ENCODE peak calls at places on chromosomes 7 and 10, in four cellular contexts. Q is mammary epithelial cell, I is AG09319, P is HCT116. C is an unnamed sample.

GRCh38 chr7:116161733-116162132 is 48.6 kb upstream of the TES start:
- DNase-seq in Q (no peak), P (no peak), I (no peak), C (no peak)

GRCh38 chr10:20855398-20856038 is 41.6 kb downstream of the NEBL start:
- DNase-seq in P (no peak), Q (no peak), I (no peak), C (peak; percentile 54)

GRCh38 chr10:5284311-5285057 is 80.3 kb upstream of the UCN3 start:
- DNase-seq in I (peak; percentile 25), Q (peak; percentile 23), P (no peak), C (peak; percentile 78)

GRCh38 chr10:69662901-69663300 is 32.9 kb downstream of the FAM241B start:
- DNase-seq in Q (no peak), I (no peak), P (no peak), C (no peak)

GRCh38 chr10:31374146-31374696 is 55.2 kb downstream of the ZEB1 start:
- DNase-seq in Q (no peak), I (no peak), P (no peak), C (no peak)

GRCh38 chr7:11716185-11716584 is 115.8 kb downstream of the THSD7A start:
- DNase-seq in Q (peak; percentile 3), I (no peak), P (peak; percentile 16), C (peak; percentile 75)

GRCh38 chr10:132577350-132578005 is 39.9 kb downstream of the INPP5A start:
- DNase-seq in Q (no peak), I (no peak), P (no peak), C (peak; percentile 20)

GRCh38 chr7:46291064-46291463 is 370.0 kb upstream of the IGFBP3 start:
- DNase-seq in P (no peak), Q (peak; percentile 96), I (no peak), C (peak; percentile 85)

GRCh38 chr10:34507217-34507616 is 307.9 kb downstream of the PARD3 start:
- DNase-seq in I (no peak), Q (no peak), P (no peak), C (no peak)

GRCh38 chr7:8639668-8640067 is 206.3 kb downstream of the NXPH1 start:
- DNase-seq in Q (no peak), P (no peak), I (no peak), C (no peak)

GRCh38 chr7:96998765-96999164 is 6.6 kb upstream of the DLX6 start:
- DNase-seq in Q (no peak), P (no peak), I (no peak), C (no peak)

GRCh38 chr10:120963587-120964220 is 112.5 kb downstream of the WDR11 start:
- DNase-seq in I (no peak), P (no peak), Q (no peak), C (no peak)

GRCh38 chr10:19426039-19426438 is 377.4 kb downstream of the MALRD1 start:
- DNase-seq in P (no peak), I (no peak), Q (no peak), C (no peak)

GRCh38 chr7:95859434-95859833 is 87.1 kb downstream of the DYNC1I1 start:
- DNase-seq in Q (peak; percentile 59), I (no peak), P (no peak), C (no peak)

GRCh38 chr7:23545493-23545892 is 13.7 kb upstream of the TRA2A start:
- DNase-seq in P (no peak), Q (no peak), I (no peak), C (no peak)

GRCh38 chr7:23542752-23543151 is 11.0 kb upstream of the TRA2A start:
- DNase-seq in I (no peak), Q (no peak), P (no peak), C (no peak)

GRCh38 chr7:23544913-23545354 is 13.2 kb upstream of the TRA2A start:
- DNase-seq in Q (peak; percentile 39), I (no peak), P (peak; percentile 69), C (peak; percentile 75)

GRCh38 chr7:23547662-23548061 is 15.9 kb upstream of the TRA2A start:
- DNase-seq in P (no peak), I (no peak), Q (no peak), C (no peak)

DNA sequence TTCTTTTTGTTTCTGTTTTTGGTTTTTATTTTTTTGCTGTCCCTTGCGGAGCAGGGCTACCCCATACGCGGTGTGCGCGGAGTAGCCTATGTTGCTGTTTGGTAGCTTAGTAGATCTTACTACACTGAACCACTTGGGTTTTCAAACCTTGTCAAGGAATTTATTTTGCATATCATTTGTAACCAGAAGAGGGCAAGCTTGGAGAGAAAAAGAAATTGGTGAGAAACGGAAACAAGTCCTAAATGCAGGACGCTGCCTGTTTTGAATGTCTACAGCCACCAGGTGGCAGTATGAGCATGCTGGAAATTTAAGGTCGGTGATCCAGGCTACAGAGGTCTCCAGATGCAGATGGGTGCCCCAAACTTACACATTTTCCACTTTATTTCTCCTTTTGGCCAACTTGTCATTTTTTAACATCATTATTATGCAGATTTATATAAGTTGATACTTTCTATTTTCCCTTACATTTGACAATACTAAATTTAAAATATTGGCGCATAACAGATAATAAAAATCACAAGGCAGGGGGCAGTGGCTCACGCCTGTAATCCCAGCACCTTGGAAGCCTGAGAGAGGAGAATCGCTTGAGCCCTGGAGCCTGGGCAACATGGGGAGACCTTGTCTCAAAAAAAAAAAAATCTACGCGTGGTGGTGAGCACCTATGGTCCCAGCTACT is 15.3 kb upstream of the TRA2A start:
- DNase-seq in P (peak; percentile 88), Q (peak; percentile 79), I (peak; percentile 76), C (peak; percentile 88)
- TF ChIP-seq CTCF in P (peak; percentile 99), Q (peak; percentile 90), I (peak; percentile 91), C (peak; percentile 89)

GRCh38 chr7:127619681-127620405 is 1.9 kb upstream of the PAX4 start:
- DNase-seq in I (no peak), Q (peak; percentile 34), P (no peak), C (no peak)
- TF ChIP-seq CTCF in I (no peak), Q (no peak), P (no peak), C (no peak)

GRCh38 chr7:51620690-51621089 is 304.1 kb upstream of the COBL start:
- DNase-seq in Q (no peak), P (no peak), I (no peak), C (no peak)
- TF ChIP-seq CTCF in Q (no peak), P (no peak), I (no peak), C (no peak)

GRCh38 chr7:41732279-41733062 is 29.6 kb upstream of the INHBA start:
- DNase-seq in I (no peak), P (peak; percentile 1), Q (no peak), C (peak; percentile 26)
- TF ChIP-seq CTCF in I (peak; percentile 40), P (peak; percentile 27), Q (peak; percentile 32), C (peak; percentile 47)

GRCh38 chr7:130867039-130867438 is 133.0 kb upstream of the KLF14 start:
- DNase-seq in Q (no peak), I (no peak), P (no peak), C (no peak)

GRCh38 chr7:130868150-130868549 is 134.1 kb upstream of the KLF14 start:
- DNase-seq in I (no peak), P (no peak), Q (no peak), C (no peak)

GRCh38 chr7:130869918-130870317 is 135.9 kb upstream of the KLF14 start:
- DNase-seq in I (no peak), Q (no peak), P (no peak), C (no peak)

GRCh38 chr7:130867581-130868136 is 133.7 kb upstream of the KLF14 start:
- DNase-seq in I (no peak), Q (no peak), P (no peak), C (no peak)

DNA sequence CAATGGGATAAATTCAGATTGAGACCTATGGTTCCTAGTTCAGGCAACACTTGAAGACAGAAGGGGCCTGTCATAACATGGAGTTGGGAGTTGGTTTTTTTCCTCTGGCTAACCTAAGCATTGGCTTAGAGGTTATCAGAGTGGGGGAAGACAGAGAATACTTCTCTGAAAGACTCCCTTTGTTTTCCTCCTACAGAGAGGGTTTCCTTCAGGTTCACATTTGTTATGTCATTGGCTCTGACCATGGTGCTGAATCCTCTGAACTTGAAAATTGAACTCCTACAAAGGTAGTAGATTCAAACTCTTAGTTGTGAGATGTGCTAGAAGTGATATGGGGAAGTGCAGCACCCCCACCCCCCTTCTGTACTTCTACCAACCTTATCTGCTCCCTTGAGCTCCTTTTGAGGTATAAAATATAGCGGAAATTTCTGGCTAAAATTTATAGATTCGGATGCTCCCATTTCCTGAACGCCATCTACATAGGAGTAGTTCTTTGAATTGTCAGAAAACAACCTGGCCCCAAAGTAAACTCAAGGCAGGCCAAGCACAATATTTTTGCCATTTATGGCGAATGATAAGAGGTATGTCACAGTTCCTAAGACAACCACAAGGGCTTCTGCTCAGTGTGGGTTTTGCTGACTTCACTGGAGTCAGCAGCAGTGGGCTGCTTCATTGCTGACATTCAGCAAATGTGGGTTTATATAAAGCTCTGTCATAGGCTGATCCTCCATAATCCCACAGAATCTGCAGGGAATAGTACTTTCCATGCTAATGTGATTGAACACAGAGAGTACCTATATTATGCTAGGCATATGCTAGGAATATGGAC is 131.6 kb upstream of the KLF14 start:
- DNase-seq in P (no peak), I (no peak), Q (peak; percentile 55), C (peak; percentile 38)
- TF ChIP-seq CTCF in P (no peak), I (no peak), Q (no peak), C (no peak)

C was measured in MCF 10A.